ENCODE peak calls at places on chromosomes 11 and 22, in nine cellular contexts. X, M, K, V, Y, S, F, Q and G are unnamed samples.

GRCh38 chr11:1193326-1194230 is 29.3 kb upstream of the MUC5B start:
- DNase-seq in X (no peak), M (peak), K (no peak), V (peak), Y (no peak), S (peak), F (no peak), Q (no peak), G (peak)

GRCh38 chr22:24583221-24583971 is 9.5 kb downstream of the LRRC75B start:
- DNase-seq in X (peak), M (no peak), K (peak), V (no peak), Y (no peak), S (no peak), F (no peak), Q (no peak), G (no peak)

GRCh38 chr11:111105566-111105965 is 140.0 kb upstream of the POU2AF2 start:
- DNase-seq in X (no peak), M (no peak), K (peak), V (no peak), Y (no peak), S (no peak), F (no peak), Q (no peak), G (no peak)

GRCh38 chr11:106202935-106203620 is 125.6 kb downstream of the AASDHPPT start:
- DNase-seq in X (no peak), M (no peak), K (peak), V (no peak), Y (no peak), S (no peak), F (no peak), Q (no peak), G (no peak)

GRCh38 chr11:75107187-75107586 is 10.5 kb upstream of the OR2AT4 start:
- DNase-seq in X (no peak), M (no peak), K (peak), V (no peak), Y (no peak), S (no peak), F (no peak), Q (no peak), G (no peak)

GRCh38 chr11:24513837-24514594 is 17.2 kb downstream of the LUZP2 start:
- DNase-seq in X (no peak), M (no peak), K (no peak), V (no peak), Y (no peak), S (no peak), F (no peak), Q (no peak), G (no peak)

GRCh38 chr11:112661571-112661970 is 299.6 kb upstream of the NCAM1 start:
- DNase-seq in X (no peak), M (no peak), K (no peak), V (no peak), Y (no peak), S (no peak), F (no peak), Q (no peak), G (no peak)

GRCh38 chr11:77074205-77074604 is 7.4 kb downstream of the CAPN5 start:
- DNase-seq in X (peak), M (peak), K (no peak), V (no peak), Y (no peak), S (peak), F (no peak), Q (no peak), G (no peak)

GRCh38 chr11:84316866-84317560 is 1030.8 kb upstream of the CCDC90B start:
- DNase-seq in X (no peak), M (no peak), K (peak), V (peak), Y (no peak), S (no peak), F (no peak), Q (no peak), G (no peak)

GRCh38 chr11:11577932-11578331 is 43.9 kb downstream of the GALNT18 start:
- DNase-seq in X (no peak), M (peak), K (no peak), V (no peak), Y (no peak), S (no peak), F (no peak), Q (no peak), G (no peak)

GRCh38 chr11:27055065-27055682 is 14.6 kb downstream of the BBOX1 start:
- DNase-seq in X (peak), M (no peak), K (peak), V (no peak), Y (no peak), S (no peak), F (no peak), Q (no peak), G (no peak)

GRCh38 chr22:50444663-50445062 is 30.2 kb downstream of the SBF1 start:
- DNase-seq in X (peak), M (no peak), K (peak), V (no peak), Y (no peak), S (peak), F (no peak), Q (no peak), G (no peak)

GRCh38 chr22:27879923-27880322 is 39.1 kb downstream of the PITPNB start:
- DNase-seq in X (peak), M (no peak), K (peak), V (no peak), Y (no peak), S (no peak), F (no peak), Q (no peak), G (no peak)

GRCh38 chr22:49212466-49212865 is 615.2 kb downstream of the BRD1 start:
- DNase-seq in X (no peak), M (peak), K (no peak), V (peak), Y (peak), S (peak), F (no peak), Q (no peak), G (no peak)

GRCh38 chr22:49215840-49216239 is 611.8 kb downstream of the BRD1 start:
- DNase-seq in X (no peak), M (no peak), K (no peak), V (no peak), Y (peak), S (peak), F (no peak), Q (no peak), G (no peak)

GRCh38 chr22:49213731-49214352 is 613.8 kb downstream of the BRD1 start:
- DNase-seq in X (no peak), M (peak), K (no peak), V (peak), Y (peak), S (peak), F (no peak), Q (no peak), G (no peak)

GRCh38 chr22:49216579-49216978 is 611.1 kb downstream of the BRD1 start:
- DNase-seq in X (no peak), M (peak), K (no peak), V (peak), Y (no peak), S (peak), F (no peak), Q (no peak), G (no peak)

GRCh38 chr22:49214976-49215375 is 612.7 kb downstream of the BRD1 start:
- DNase-seq in X (no peak), M (peak), K (no peak), V (peak), Y (no peak), S (peak), F (no peak), Q (no peak), G (no peak)
- TF ChIP-seq CTCF in X (no peak), M (no peak), K (no peak), V (no peak), Y (no peak), S (no peak), F (no peak), Q (no peak), G (no peak)

GRCh38 chr11:57641426-57641825 is 8.3 kb downstream of the YPEL4 start:
- DNase-seq in X (peak), M (no peak), K (peak), V (no peak), Y (no peak), S (no peak), F (no peak), Q (no peak), G (no peak)

GRCh38 chr11:57645716-57646085 is 4.0 kb downstream of the YPEL4 start:
- DNase-seq in X (no peak), M (no peak), K (no peak), V (no peak), Y (no peak), S (no peak), F (no peak), Q (no peak), G (no peak)

GRCh38 chr11:57646221-57646620 is 3.5 kb downstream of the YPEL4 start:
- DNase-seq in X (no peak), M (no peak), K (peak), V (no peak), Y (no peak), S (no peak), F (no peak), Q (no peak), G (no peak)

GRCh38 chr11:57644748-57645715 is 4.7 kb downstream of the YPEL4 start:
- DNase-seq in X (peak), M (peak), K (peak), V (peak), Y (peak), S (peak), F (peak), Q (peak), G (peak)

DNA sequence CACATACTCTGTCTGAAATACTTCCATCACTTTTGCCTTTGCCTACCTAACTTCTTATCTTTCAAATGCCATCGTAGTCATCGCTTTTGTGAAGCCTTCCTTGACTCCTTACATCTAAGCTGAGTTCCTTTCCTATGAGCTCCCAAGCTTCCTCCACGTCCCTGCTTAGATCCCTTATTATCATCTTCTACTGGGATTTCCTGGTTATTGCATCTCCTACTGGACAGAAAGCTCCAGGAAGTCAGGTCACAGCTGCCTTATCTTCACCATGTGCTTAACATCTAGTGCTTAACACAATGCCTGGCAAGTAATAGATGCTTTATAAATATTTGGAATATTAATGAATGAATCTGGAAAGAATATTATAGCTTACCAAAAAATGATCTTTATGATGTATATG is 5.9 kb downstream of the YPEL4 start:
- DNase-seq in X (no peak), M (no peak), K (peak), V (no peak), Y (no peak), S (no peak), F (no peak), Q (no peak), G (no peak)
- TF ChIP-seq CTCF in X (no peak), M (no peak), K (peak), V (no peak), Y (no peak), S (no peak), F (no peak), Q (peak), G (no peak)

GRCh38 chr11:63763506-63764200 is 4.9 kb downstream of the ZFTA start:
- DNase-seq in X (no peak), M (peak), K (peak), V (no peak), Y (no peak), S (no peak), F (no peak), Q (no peak), G (no peak)

GRCh38 chr11:63764201-63764711 is 4.3 kb downstream of the ZFTA start:
- DNase-seq in X (no peak), M (no peak), K (no peak), V (no peak), Y (no peak), S (no peak), F (no peak), Q (no peak), G (no peak)

GRCh38 chr11:63761870-63762661 is 6.5 kb downstream of the ZFTA start:
- DNase-seq in X (no peak), M (peak), K (no peak), V (no peak), Y (no peak), S (no peak), F (no peak), Q (peak), G (no peak)

GRCh38 chr11:63761173-63761572 is 7.4 kb downstream of the ZFTA start:
- DNase-seq in X (no peak), M (peak), K (no peak), V (no peak), Y (no peak), S (no peak), F (no peak), Q (no peak), G (no peak)

DNA sequence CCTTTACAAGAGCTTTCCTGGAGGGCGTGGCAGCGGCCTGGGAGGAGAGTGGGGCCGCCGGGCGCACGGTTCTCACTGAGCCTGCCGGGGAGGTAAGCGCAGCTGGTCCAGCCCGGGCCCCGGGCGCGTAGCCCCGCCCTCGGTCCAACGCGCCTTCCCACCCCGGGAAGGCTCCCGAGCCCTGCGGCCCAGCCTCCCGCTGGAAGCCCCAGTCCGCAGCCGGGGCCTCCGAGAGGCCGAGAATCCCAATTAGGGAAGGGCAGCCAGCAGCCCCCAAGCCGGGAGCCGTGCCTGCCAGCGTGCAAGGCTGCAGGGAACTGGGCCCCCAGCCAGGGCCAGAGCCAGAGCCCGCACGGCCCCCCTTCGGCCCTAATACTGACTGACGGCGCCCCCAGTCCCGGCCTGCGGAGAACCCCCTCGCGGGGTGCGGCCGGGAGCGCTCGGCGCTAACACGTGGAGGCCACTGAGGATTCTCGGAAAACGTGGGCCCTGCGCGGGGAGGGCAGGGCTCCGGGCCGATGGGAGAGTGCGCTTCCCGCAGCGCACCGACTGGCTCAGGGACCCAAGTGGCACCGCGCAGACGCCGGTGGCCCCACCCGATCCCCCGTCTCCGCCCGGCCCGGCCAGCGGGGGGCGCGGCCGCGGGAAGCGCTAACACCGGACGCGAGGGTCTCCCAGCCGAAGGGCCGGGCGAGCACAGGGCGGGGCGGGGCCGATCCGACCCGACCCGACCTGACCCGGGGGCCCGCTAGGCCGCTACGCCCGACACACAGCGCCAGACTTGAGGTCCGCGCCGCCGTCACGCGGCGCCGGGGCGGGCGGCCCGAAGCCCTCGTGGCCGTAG is 5.7 kb downstream of the ZFTA start:
- DNase-seq in X (no peak), M (peak), K (peak), V (peak), Y (no peak), S (peak), F (no peak), Q (peak), G (no peak)
- TF ChIP-seq CTCF in X (no peak), M (no peak), K (no peak), V (peak), Y (no peak), S (peak), F (no peak), Q (peak), G (no peak)

GRCh38 chr11:45178890-45179663 is 32.6 kb downstream of the PRDM11 start:
- DNase-seq in X (no peak), M (peak), K (peak), V (no peak), Y (no peak), S (no peak), F (no peak), Q (no peak), G (no peak)

GRCh38 chr11:45181595-45182550 is 35.4 kb downstream of the PRDM11 start:
- DNase-seq in X (no peak), M (peak), K (no peak), V (no peak), Y (no peak), S (no peak), F (no peak), Q (no peak), G (no peak)

GRCh38 chr11:45179686-45180085 is 33.2 kb downstream of the PRDM11 start:
- DNase-seq in X (no peak), M (peak), K (no peak), V (no peak), Y (no peak), S (no peak), F (no peak), Q (peak), G (no peak)

GRCh38 chr11:45180888-45181594 is 34.6 kb downstream of the PRDM11 start:
- DNase-seq in X (peak), M (peak), K (peak), V (no peak), Y (peak), S (peak), F (peak), Q (peak), G (peak)

GRCh38 chr11:45180158-45180887 is 33.9 kb downstream of the PRDM11 start:
- DNase-seq in X (peak), M (peak), K (peak), V (no peak), Y (peak), S (peak), F (no peak), Q (peak), G (no peak)
- TF ChIP-seq CTCF in X (peak), M (no peak), K (peak), V (peak), Y (no peak), S (peak), F (no peak), Q (peak), G (no peak)

GRCh38 chr11:124644426-124645280 is 22.0 kb downstream of the TBRG1 start:
- DNase-seq in X (peak), M (peak), K (peak), V (peak), Y (no peak), S (peak), F (peak), Q (peak), G (peak)
- TF ChIP-seq CTCF in X (peak), M (peak), K (peak), V (peak), Y (peak), S (peak), F (peak), Q (peak), G (peak)